ENCODE peak calls at places on chromosomes 6 and 20, in five cellular contexts. R, N, U, B and O are unnamed samples.
A peak's percentile ranks its signal among the peaks of the same experiment; 100 is the strongest.

GRCh38 chr6:169092375-169092774 is 161.3 kb downstream of the THBS2 start:
- DNase-seq in R (no peak), N (no peak), U (no peak), B (no peak), O (no peak)

GRCh38 chr6:130991422-130992144 is 71.5 kb downstream of the EPB41L2 start:
- DNase-seq in R (no peak), N (no peak), U (no peak), B (no peak), O (no peak)

GRCh38 chr6:78942451-78942850 is 75.1 kb downstream of the IRAK1BP1 start:
- DNase-seq in R (no peak), N (no peak), U (no peak), B (no peak), O (no peak)

GRCh38 chr6:134451529-134451928 is 133.6 kb upstream of the SGK1 start:
- DNase-seq in R (no peak), N (no peak), U (no peak), B (no peak), O (no peak)

GRCh38 chr20:63682384-63683139 is 13.9 kb upstream of the TNFRSF6B start:
- DNase-seq in R (peak; percentile 87), N (no peak), U (no peak), B (no peak), O (peak; percentile 96)

GRCh38 chr6:42748241-42748898 is 2.5 kb upstream of the TBCC start:
- DNase-seq in R (no peak), N (no peak), U (no peak), B (no peak), O (no peak)

GRCh38 chr6:87808005-87808757 is 106.1 kb upstream of the AKIRIN2 start:
- DNase-seq in R (no peak), N (no peak), U (no peak), B (no peak), O (no peak)

GRCh38 chr20:2507464-2507863 is 1.3 kb downstream of the ZNF343 start:
- DNase-seq in R (no peak), N (no peak), U (no peak), B (no peak), O (no peak)

GRCh38 chr6:116450769-116451740 is 10.1 kb upstream of the CALHM6 start:
- DNase-seq in R (no peak), N (no peak), U (no peak), B (no peak), O (no peak)

GRCh38 chr6:160431791-160432404 is 83.7 kb downstream of the SLC22A3 start:
- DNase-seq in R (no peak), N (no peak), U (no peak), B (no peak), O (no peak)

GRCh38 chr6:35754452-35755321 is 17.9 kb downstream of the ARMC12 start:
- DNase-seq in R (no peak), N (peak; percentile 69), U (no peak), B (no peak), O (no peak)

GRCh38 chr6:153727910-153728309 is 311.1 kb upstream of the OPRM1 start:
- DNase-seq in R (no peak), N (no peak), U (no peak), B (no peak), O (no peak)

GRCh38 chr6:40020166-40020565 is 85.9 kb upstream of the MOCS1 start:
- DNase-seq in R (no peak), N (no peak), U (no peak), B (no peak), O (no peak)

GRCh38 chr6:150787429-150787828 is 78.1 kb upstream of the MTHFD1L start:
- DNase-seq in R (no peak), N (no peak), U (no peak), B (no peak), O (no peak)

GRCh38 chr6:52376763-52377162 is 14.8 kb downstream of the PAQR8 start:
- DNase-seq in R (no peak), N (no peak), U (no peak), B (no peak), O (no peak)

GRCh38 chr6:144006731-144007454 is 1.2 kb downstream of the PLAGL1 start:
- DNase-seq in R (peak; percentile 52), N (peak; percentile 3), U (no peak), B (no peak), O (peak; percentile 16)

GRCh38 chr20:39312107-39312506 is 350.0 kb downstream of the DHX35 start:
- DNase-seq in R (no peak), N (no peak), U (no peak), B (no peak), O (no peak)

GRCh38 chr6:108838101-108838717 is 10.0 kb upstream of the ARMC2 start:
- DNase-seq in R (no peak), N (no peak), U (no peak), B (peak; percentile 48), O (no peak)

GRCh38 chr6:7725849-7726415 is at the start of gene BMP6:
- DNase-seq in R (peak; percentile 92), N (peak; percentile 83), U (peak; percentile 96), B (peak; percentile 96), O (no peak)

GRCh38 chr6:105680131-105680530 is 277.2 kb upstream of the PREP start:
- DNase-seq in R (no peak), N (no peak), U (no peak), B (no peak), O (no peak)

GRCh38 chr20:47019106-47019824 is 124.6 kb downstream of the EYA2 start:
- DNase-seq in R (no peak), N (no peak), U (no peak), B (peak; percentile 15), O (peak; percentile 56)

GRCh38 chr6:83517500-83517899 is 5.2 kb downstream of the PRSS35 start:
- DNase-seq in R (no peak), N (no peak), U (no peak), B (no peak), O (no peak)

GRCh38 chr6:139370047-139370706 is 4.3 kb downstream of the CITED2 start:
- DNase-seq in R (no peak), N (no peak), U (no peak), B (peak; percentile 70), O (peak; percentile 72)

DNA sequence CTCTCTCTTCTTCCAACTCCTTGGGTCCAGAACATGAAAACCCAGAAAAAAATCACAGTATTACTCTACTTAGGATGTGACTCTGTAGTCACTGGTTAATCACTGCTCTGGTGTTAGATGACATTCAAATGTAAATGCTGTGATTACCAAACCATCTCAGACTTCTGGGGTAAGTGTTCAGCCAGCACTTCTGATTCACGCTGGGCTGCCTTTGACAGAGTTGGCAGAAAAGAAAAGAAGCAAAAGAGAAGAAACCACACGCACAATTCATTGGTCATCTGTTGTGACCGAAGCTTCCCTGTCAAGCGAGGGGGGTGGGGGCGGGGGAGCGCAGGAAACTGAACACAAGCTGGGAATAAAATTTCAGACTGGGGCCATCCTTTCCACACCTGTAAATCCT is 82.7 kb downstream of the PSMG4 start:
- DNase-seq in R (peak; percentile 73), N (no peak), U (no peak), B (peak; percentile 7), O (no peak)
- H3K4me3 ChIP-seq in R (no peak overlapping the region), N (no peak overlapping the region), U (no peak overlapping the region), B (no peak overlapping the region), O (no peak overlapping the region)

DNA sequence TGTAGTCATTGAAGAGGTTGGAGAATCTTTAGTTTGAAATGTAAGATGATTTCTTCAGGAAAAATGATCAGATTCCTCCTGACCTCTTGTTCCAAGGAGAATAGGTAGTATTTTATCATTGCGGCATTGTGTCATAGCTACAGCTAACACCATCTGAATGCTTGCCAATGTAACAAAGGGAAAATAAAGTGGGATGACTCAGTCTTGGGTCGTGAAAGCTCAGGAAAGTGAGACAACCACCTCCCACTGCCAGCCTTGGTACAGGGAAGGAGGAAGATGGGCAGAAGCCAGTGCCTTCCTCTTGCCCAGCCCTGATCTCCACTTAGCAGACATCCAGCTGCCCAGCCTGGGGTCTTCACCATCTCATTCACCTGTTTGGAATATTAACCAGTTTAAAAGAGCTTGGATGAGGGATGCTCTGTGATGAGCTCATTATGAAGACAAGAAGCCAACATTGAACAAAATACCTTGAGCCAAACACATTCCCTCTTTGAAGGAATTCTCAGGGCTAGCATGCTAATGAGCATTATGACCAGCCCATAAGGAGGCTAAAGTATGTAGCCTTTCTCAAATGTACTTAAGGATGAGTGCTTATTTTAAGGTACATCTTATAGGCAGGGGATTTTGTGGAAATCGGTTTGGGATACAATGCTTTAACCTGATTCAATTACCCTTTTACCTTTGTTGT is 40.0 kb upstream of the APCDD1L start:
- DNase-seq in R (no peak), N (no peak), U (peak; percentile 45), B (no peak), O (peak; percentile 27)
- TF ChIP-seq CTCF in R (no peak), N (no peak), U (no peak), B (no peak), O (no peak)

GRCh38 chr6:142722010-142722409 is 223.0 kb downstream of the HIVEP2 start:
- DNase-seq in R (no peak), N (no peak), U (no peak), B (no peak), O (no peak)

GRCh38 chr6:142716097-142716496 is 228.9 kb downstream of the HIVEP2 start:
- DNase-seq in R (no peak), N (peak; percentile 70), U (no peak), B (no peak), O (no peak)

GRCh38 chr6:142721213-142721920 is 223.6 kb downstream of the HIVEP2 start:
- DNase-seq in R (no peak), N (no peak), U (no peak), B (no peak), O (no peak)

GRCh38 chr6:142715386-142715785 is 229.6 kb downstream of the HIVEP2 start:
- DNase-seq in R (no peak), N (no peak), U (no peak), B (peak; percentile 31), O (no peak)

GRCh38 chr6:142718667-142719191 is 226.2 kb downstream of the HIVEP2 start:
- DNase-seq in R (no peak), N (no peak), U (no peak), B (no peak), O (no peak)
- H3K4me3 ChIP-seq in R (no peak overlapping the region), N (no peak overlapping the region), U (no peak overlapping the region), B (no peak overlapping the region), O (no peak overlapping the region)

GRCh38 chr20:12180107-12180661 is 262.5 kb downstream of the BTBD3 start:
- DNase-seq in R (no peak), N (no peak), U (no peak), B (no peak), O (no peak)
- TF ChIP-seq CTCF in R (no peak), N (no peak), U (no peak), B (no peak), O (no peak)

DNA sequence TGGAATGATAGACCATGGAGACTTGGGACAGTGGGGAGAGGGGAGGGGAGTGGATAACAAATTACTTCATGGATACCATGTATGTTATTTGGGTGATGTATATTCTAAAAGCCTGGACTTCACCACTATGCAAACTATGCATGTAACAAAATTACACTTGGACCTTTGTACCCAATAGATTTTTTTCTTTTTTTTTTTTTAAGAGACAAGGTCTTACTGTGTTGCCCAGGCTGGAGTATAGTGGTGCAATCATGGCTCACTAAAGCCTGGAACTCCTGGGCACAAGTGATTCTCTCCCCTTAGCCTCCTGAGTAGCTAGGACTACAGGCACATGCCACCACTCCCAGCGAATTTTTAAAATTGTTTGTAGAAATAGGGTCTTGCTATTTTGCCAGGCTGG is 45.3 kb downstream of the RIPOR2 start:
- DNase-seq in R (no peak), N (no peak), U (no peak), B (no peak), O (no peak)
- H3K4me3 ChIP-seq in R (no peak overlapping the region), N (no peak overlapping the region), U (no peak overlapping the region), B (no peak overlapping the region), O (no peak overlapping the region)